ENCODE peak calls at places on chromosome 21, in four cellular contexts. S, M, N and O are unnamed samples.

GRCh38 chr21:21232320-21232719 is 234.1 kb downstream of the NCAM2 start:
- DNase-seq in N (no peak), M (no peak), S (no peak), O (no peak)

GRCh38 chr21:37206531-37206930 is 60.6 kb downstream of the VPS26C start:
- DNase-seq in S (no peak), M (no peak), N (no peak), O (no peak)

GRCh38 chr21:43658769-43659135 is 536 bp downstream of the HSF2BP start:
- DNase-seq in N (no peak), M (no peak), S (no peak), O (peak)

GRCh38 chr21:33384851-33385331 is 18.3 kb upstream of the IFNGR2 start:
- DNase-seq in M (no peak), S (no peak), N (peak), O (no peak)

GRCh38 chr21:28442085-28442484 is 550.6 kb downstream of the LTN1 start:
- DNase-seq in S (no peak), N (no peak), M (no peak), O (no peak)

GRCh38 chr21:31538821-31539220 is 120.7 kb upstream of the SOD1 start:
- DNase-seq in N (no peak), S (no peak), M (no peak), O (no peak)

GRCh38 chr21:36713746-36714145 is 14.8 kb downstream of the SIM2 start:
- DNase-seq in N (no peak), S (no peak), M (no peak), O (no peak)

GRCh38 chr21:33308586-33309490 is 15.9 kb upstream of the IFNAR1 start:
- DNase-seq in S (peak), M (no peak), N (no peak), O (no peak)

GRCh38 chr21:31780944-31781343 is 49.0 kb upstream of the SCAF4 start:
- DNase-seq in M (no peak), S (no peak), N (no peak), O (no peak)

GRCh38 chr21:35071347-35071746 is 22.2 kb upstream of the RUNX1 start:
- DNase-seq in M (no peak), S (no peak), N (no peak), O (no peak)

GRCh38 chr21:36466061-36466511 is 13.8 kb downstream of the CLDN14 start:
- DNase-seq in S (no peak), N (no peak), M (no peak), O (no peak)

GRCh38 chr21:17118638-17119384 is 394.0 kb upstream of the CXADR start:
- DNase-seq in N (no peak), S (no peak), M (no peak), O (no peak)

GRCh38 chr21:15063081-15063820 is 1.5 kb downstream of the NRIP1 start:
- DNase-seq in N (no peak), M (no peak), S (no peak), O (no peak)

DNA sequence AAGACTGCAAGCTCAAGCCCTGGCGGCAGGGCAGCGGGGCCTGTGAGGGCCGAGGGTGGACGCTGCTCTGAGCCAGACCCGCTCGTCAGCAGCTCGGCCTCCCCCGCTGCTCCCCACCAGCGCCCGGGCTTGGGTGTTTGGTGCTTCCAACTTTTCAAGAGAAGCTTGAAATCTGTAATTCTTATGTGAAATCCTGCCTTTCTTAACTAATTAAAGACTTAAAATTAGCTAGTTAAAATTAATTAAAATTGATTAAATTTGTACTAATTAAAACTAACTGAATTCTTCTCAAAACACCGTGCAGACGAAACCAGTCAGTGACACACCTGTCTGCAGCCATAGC is 14.0 kb upstream of the SLC19A1 start:
- DNase-seq in M (no peak), S (no peak), N (no peak), O (no peak)
- TF ChIP-seq CTCF in M (no peak), S (no peak), N (no peak), O (no peak)

GRCh38 chr21:42315296-42315891 is at the start of gene TFF3:
- DNase-seq in M (no peak), S (no peak), N (peak), O (no peak)
- TF ChIP-seq CTCF in M (no peak), S (no peak), N (no peak), O (no peak)

DNA sequence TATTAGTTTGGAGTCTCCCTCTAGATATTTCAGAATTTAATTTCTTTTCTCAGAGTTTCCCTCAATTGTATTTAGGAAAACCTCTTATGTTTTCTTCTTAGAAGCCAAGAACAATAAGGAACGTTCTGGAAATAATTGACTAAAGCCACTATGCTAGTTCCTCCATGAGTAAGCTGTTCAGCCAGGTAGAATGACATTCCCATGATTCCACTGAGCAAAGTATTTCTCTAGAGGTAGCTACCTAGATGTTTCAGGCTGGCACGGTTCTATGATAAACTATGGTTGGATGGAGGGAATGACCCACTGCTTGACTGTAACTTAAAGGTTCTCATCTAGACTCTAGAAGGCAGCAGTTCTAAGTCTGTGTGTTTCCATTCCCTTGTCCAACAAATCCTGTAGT is 62.4 kb downstream of the CLDN17 start:
- DNase-seq in N (peak), M (no peak), S (no peak), O (no peak)
- TF ChIP-seq CTCF in N (no peak), M (no peak), S (no peak), O (no peak)

DNA sequence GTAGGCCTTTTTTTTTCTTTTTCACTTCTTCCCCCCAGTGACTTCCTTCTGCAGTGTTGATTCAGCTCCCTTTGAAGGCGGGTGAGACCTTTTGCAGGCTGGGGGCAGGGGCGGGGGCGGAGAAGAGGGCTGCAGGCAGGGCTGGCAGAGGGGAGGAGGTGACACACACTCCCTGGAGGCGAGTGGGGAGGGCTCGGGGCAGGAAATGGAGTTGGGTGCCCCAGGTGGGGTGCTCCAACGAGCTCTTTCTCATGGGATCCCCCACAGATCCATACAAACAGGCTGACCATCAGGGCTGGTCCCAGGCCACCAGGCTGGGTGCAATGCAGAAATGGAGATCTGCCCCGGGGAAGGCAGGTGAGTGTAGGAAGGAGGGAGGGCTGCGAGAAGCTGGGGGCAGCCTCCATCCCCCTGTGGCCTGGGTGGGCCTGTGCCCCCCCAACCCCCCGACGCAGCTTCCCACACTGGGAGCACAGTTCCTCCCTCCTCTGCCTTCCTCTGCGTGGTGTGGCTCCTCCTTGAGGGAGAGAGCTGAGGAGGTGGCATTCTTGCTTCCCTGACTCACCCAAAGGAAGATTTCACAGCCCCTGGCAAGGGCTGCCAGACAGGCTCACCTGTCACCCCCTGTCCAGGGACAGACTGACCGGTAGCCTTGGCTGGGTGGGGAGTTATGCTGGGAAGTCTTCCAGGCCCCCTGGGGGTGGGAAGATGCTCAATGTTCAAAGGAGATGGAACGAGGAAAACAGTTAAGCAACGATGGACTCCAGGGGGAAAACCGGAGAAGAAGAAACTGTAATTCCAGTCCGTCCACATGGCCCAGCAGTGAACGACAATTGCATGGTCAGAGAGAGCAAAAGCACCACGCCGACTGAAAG is 7.1 kb upstream of the ITGB2 start:
- DNase-seq in N (peak), S (no peak), M (no peak), O (no peak)
- TF ChIP-seq CTCF in N (peak), S (no peak), M (no peak), O (no peak)

GRCh38 chr21:41043008-41043407 is 125.0 kb upstream of the BACE2 start:
- DNase-seq in N (no peak), S (no peak), M (no peak), O (no peak)

GRCh38 chr21:41048636-41049035 is 119.3 kb upstream of the BACE2 start:
- DNase-seq in S (no peak), N (no peak), M (no peak), O (no peak)

GRCh38 chr21:41048141-41048540 is 119.8 kb upstream of the BACE2 start:
- DNase-seq in M (no peak), S (no peak), N (no peak), O (no peak)

GRCh38 chr21:41045534-41046268 is 122.3 kb upstream of the BACE2 start:
- DNase-seq in M (peak), S (no peak), N (no peak), O (no peak)
- TF ChIP-seq CTCF in M (peak), S (no peak), N (peak), O (no peak)

GRCh38 chr21:18368193-18368592 is 35.4 kb downstream of the TMPRSS15 start:
- DNase-seq in N (no peak), M (no peak), S (no peak), O (no peak)

GRCh38 chr21:18373631-18374030 is 30.0 kb downstream of the TMPRSS15 start:
- DNase-seq in N (no peak), M (no peak), S (no peak), O (no peak)

GRCh38 chr21:18370292-18370691 is 33.3 kb downstream of the TMPRSS15 start:
- DNase-seq in S (no peak), M (no peak), N (no peak), O (no peak)

DNA sequence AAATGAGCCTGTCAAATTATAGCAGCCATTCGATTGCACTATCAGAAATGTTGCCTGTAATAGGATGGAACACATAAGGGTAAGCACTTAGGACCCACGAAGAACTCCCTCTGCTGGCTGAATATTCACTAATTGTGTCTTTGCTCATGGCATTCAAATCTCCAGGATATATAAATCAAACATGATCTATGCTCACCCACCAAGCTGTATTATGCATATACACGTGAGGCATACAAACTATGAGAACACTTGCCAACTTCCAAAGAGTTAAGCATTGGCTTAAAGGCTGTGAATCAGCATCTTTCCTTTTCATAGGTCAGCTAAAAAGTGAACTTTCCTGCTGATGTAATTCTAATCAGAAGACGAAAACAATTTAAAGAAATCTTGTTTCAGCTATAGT is 34.5 kb downstream of the TMPRSS15 start:
- DNase-seq in N (no peak), M (no peak), S (no peak), O (no peak)
- TF ChIP-seq CTCF in N (peak), M (peak), S (no peak), O (peak)

GRCh38 chr21:39103689-39104088 is 79.6 kb downstream of the PSMG1 start:
- DNase-seq in S (no peak), M (no peak), N (no peak), O (no peak)
- TF ChIP-seq CTCF in S (no peak), M (no peak), N (no peak), O (no peak)